ENCODE peak calls at places on chromosomes 4 and X, in six cellular contexts. N is heart left ventricle, S is right lobe of liver, F is endothelial cell of umbilical vein, U is uterus, L is tibial nerve. J is an unnamed sample.

GRCh38 chr4:7266525-7267292 is 74.4 kb downstream of the SORCS2 start:
- DNase-seq in N (no peak), S (no peak), F (no peak), U (no peak), L (no peak), J (no peak)

GRCh38 chr4:118989098-118990080 is 100.7 kb downstream of the SYNPO2 start:
- DNase-seq in N (no peak), S (no peak), F (peak; percentile 21), U (peak; percentile 45), L (no peak), J (peak; percentile 77)

GRCh38 chr4:82797048-82797590 is 1.5 kb downstream of the SCD5 start:
- DNase-seq in N (no peak), S (no peak), F (peak; percentile 44), U (no peak), L (no peak), J (no peak)

GRCh38 chrX:15607067-15607466 is 6.3 kb upstream of the ACE2 start:
- DNase-seq in N (no peak), S (no peak), F (no peak), U (no peak), L (no peak), J (no peak)

GRCh38 chr4:82739292-82740190 is 59.1 kb downstream of the SCD5 start:
- DNase-seq in N (peak; percentile 47), S (peak; percentile 85), F (peak; percentile 82), U (peak; percentile 24), L (peak; percentile 52), J (peak; percentile 91)

GRCh38 chr4:120057416-120057815 is 9.2 kb downstream of the MAD2L1 start:
- DNase-seq in N (no peak), S (no peak), F (no peak), U (no peak), L (no peak), J (no peak)

GRCh38 chr4:60450054-60450453 is 750.1 kb upstream of the ADGRL3 start:
- DNase-seq in N (no peak), S (no peak), F (no peak), U (no peak), L (no peak), J (no peak)

GRCh38 chr4:82994834-82995233 is 15.8 kb downstream of the LIN54 start:
- DNase-seq in N (no peak), S (no peak), F (no peak), U (no peak), L (no peak), J (no peak)

GRCh38 chrX:41858161-41858775 is 65.1 kb downstream of the CASK start:
- DNase-seq in N (no peak), S (no peak), F (no peak), U (no peak), L (no peak), J (no peak)

GRCh38 chrX:19554786-19555185 is 39.5 kb upstream of the MAP3K15 start:
- DNase-seq in N (no peak), S (no peak), F (no peak), U (no peak), L (no peak), J (no peak)

GRCh38 chrX:9062621-9063020 is 28.7 kb upstream of the FAM9B start:
- DNase-seq in N (no peak), S (no peak), F (no peak), U (no peak), L (no peak), J (no peak)

GRCh38 chr4:138639018-138639876 is 376.3 kb upstream of the NOCT start:
- DNase-seq in N (no peak), S (no peak), F (peak; percentile 6), U (no peak), L (no peak), J (no peak)

GRCh38 chr4:153485374-153485773 is 19.2 kb downstream of the TMEM131L start:
- DNase-seq in N (no peak), S (no peak), F (no peak), U (no peak), L (no peak), J (no peak)

GRCh38 chr4:85402371-85402770 is 72.6 kb upstream of the ARHGAP24 start:
- DNase-seq in N (no peak), S (no peak), F (no peak), U (peak; percentile 21), L (no peak), J (no peak)

GRCh38 chr4:26049447-26049846 is 135.4 kb downstream of the SMIM20 start:
- DNase-seq in N (no peak), S (no peak), F (no peak), U (no peak), L (no peak), J (no peak)

GRCh38 chrX:49627030-49627777 is 28.4 kb downstream of the GAGE1 start:
- DNase-seq in N (no peak), S (no peak), F (no peak), U (no peak), L (no peak), J (no peak)

GRCh38 chrX:23616361-23616760 is 50.9 kb upstream of the PRDX4 start:
- DNase-seq in N (no peak), S (no peak), F (peak; percentile 12), U (no peak), L (no peak), J (no peak)

GRCh38 chrX:71536285-71536684 is 3.4 kb downstream of the OGT start:
- DNase-seq in N (no peak), S (no peak), F (no peak), U (no peak), L (no peak), J (no peak)

GRCh38 chr4:85965529-85965928 is 394.3 kb downstream of the MAPK10 start:
- DNase-seq in N (no peak), S (no peak), F (no peak), U (no peak), L (no peak), J (no peak)

GRCh38 chrX:78123190-78123589 is 16.3 kb downstream of the TAF9B start:
- DNase-seq in N (no peak), S (no peak), F (no peak), U (no peak), L (no peak), J (no peak)

GRCh38 chr4:186725422-186726149 is 1.9 kb upstream of the FAT1 start:
- DNase-seq in N (peak; percentile 76), S (peak; percentile 84), F (peak; percentile 43), U (peak; percentile 70), L (peak; percentile 72), J (peak; percentile 53)

GRCh38 chr4:173990879-173991231 is 292.6 kb downstream of the FBXO8 start:
- DNase-seq in N (peak; percentile 82), S (peak; percentile 48), F (no peak), U (peak; percentile 31), L (no peak), J (no peak)

GRCh38 chr4:173991814-173992213 is 291.7 kb downstream of the FBXO8 start:
- DNase-seq in N (no peak), S (no peak), F (no peak), U (no peak), L (no peak), J (no peak)

GRCh38 chr4:173991321-173991720 is 292.1 kb downstream of the FBXO8 start:
- DNase-seq in N (no peak), S (no peak), F (no peak), U (no peak), L (no peak), J (no peak)

DNA sequence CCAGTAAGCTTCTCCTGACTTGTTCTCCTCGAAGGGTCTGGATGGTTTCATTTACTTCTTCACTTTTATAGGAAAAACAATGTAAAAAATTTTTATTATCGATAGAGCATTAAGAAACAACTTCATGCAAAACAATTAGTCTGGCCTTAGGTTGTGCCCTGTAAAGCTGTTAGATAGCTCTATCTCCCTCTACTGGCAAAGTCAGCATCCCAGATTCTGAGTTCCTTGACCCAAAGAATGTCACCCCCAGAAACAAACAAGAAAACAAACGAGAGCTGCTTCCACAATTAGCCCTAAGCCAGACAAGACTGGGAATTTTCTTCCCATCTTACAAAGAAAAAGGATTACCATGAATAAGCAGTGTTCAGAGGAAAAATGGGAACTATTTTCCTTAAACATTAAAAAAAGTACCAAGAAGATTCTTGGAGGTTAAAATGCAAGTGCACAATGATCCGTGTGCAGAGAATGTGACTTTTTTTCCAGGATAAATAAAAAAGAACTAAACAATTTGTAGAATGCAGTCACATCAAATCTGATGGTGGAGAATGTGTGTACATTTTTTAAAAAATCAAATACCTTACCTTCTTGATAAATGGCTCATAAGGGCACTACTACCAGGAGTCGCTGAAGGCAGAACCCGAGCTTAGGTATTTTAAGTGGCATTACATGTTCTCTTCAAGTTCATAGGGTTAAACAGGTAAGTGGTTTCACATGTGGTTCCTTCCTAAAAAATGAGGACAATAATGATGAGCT is 293.2 kb downstream of the FBXO8 start:
- DNase-seq in N (no peak), S (no peak), F (peak; percentile 12), U (peak; percentile 20), L (no peak), J (no peak)
- TF ChIP-seq CTCF in N (peak; percentile 58), S (peak; percentile 41), F (peak; percentile 34), U (peak; percentile 27), L (peak; percentile 53), J (no peak)

DNA sequence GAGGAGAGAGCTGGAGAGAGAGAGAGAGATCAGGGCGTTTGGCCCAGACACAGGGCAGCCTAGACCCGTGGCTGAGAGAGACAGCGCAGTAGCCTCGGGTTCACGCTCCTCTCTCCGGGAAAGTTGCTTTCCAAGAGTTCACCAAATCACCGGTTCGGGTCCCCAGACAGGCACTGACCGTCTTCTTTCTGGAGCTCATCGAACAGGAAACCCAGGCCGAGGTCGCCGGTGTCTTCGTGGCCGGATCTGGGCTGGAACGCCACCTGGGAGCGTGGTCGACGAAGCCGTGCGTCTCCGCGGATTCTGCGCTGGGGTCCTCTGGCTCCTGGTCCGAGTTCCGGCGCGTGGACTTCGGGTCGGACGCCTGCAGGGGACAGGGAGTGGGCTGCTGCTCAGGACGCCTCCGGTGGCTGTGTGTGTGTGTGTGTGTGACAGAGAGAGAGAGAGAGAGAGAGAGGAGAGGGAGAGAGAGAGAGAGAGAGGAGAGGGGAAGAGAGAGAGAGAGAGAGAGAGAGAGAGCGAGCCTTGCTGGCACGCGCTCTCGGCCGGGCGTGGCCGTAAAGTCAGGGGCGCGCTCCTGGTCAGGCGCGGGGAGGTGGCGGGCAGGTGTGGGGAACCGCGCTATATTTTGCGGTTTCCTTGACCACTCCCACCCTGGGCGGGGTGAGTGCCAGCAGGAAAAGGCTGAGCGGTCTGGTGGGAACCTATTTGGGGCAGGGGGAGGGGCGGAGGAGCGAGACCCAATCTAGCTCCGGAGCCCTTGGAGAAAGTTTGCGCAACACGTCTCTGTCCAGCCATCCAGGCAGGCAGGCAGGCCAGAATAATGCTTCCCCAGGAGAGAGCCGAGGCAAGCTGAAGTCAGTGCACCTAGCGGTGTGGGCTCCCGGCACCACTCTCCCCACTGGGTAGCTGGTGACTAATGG is 62.1 kb downstream of the RHOXF2B start:
- DNase-seq in N (no peak), S (no peak), F (no peak), U (no peak), L (no peak), J (no peak)
- TF ChIP-seq POLR2A in N (no peak), S (no peak), F (no peak), U (no peak), L (no peak), J (no peak)

GRCh38 chr4:74181225-74181624 is 23.3 kb downstream of the MTHFD2L start:
- DNase-seq in N (no peak), S (no peak), F (no peak), U (no peak), L (no peak), J (no peak)
- TF ChIP-seq CTCF in N (no peak), S (no peak), F (no peak), U (no peak), L (no peak), J (no peak)

DNA sequence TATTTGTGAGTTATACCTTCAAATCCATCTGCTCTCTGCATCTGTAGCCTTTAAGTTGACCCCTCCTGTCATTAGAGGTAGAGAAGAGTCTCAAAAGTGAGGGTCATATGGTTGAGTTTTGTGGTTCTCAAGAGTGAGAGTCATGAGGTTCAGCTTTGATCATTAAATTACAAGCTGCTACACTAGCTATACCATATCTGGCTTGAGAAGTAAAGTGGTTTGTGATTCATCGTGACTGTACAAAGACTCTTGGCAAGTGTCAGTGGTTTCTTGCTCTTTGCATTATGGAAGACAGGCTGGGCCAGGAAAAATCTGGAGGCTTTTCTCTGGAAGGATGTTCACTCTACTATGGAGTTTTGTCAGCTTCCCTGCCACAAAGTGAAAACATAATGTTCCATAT is 170.6 kb downstream of the ZC4H2 start:
- DNase-seq in N (no peak), S (no peak), F (no peak), U (no peak), L (no peak), J (no peak)
- TF ChIP-seq POLR2A in N (no peak), S (no peak), F (no peak), U (no peak), L (no peak), J (no peak)

J was measured in lower leg skin.